ENCODE peak calls at places on chromosome 16, in six cellular contexts. X, H, I, K, Y and N are unnamed samples.

GRCh38 chr16:49472598-49472997 is 99.0 kb downstream of the C16orf78 start:
- DNase-seq in K (no peak), X (no peak), Y (no peak), I (no peak), H (no peak), N (no peak)

GRCh38 chr16:57283214-57283955 is 1.1 kb downstream of the PLLP start:
- DNase-seq in H (no peak), Y (no peak), X (no peak), K (peak; percentile 46), I (no peak), N (no peak)

GRCh38 chr16:3349175-3349574 is 6.5 kb upstream of the OR2C1 start:
- DNase-seq in K (no peak), I (no peak), X (no peak), H (no peak), Y (no peak), N (no peak)

GRCh38 chr16:4780235-4780634 is 7.9 kb downstream of the SEPTIN12 start:
- DNase-seq in H (no peak), I (peak; percentile 33), K (no peak), X (no peak), Y (no peak), N (peak; percentile 41)

GRCh38 chr16:592518-593306 is 2.8 kb downstream of the RAB40C start:
- DNase-seq in X (no peak), Y (peak; percentile 81), H (no peak), I (no peak), K (no peak), N (peak; percentile 52)

GRCh38 chr16:88303405-88303804 is 79.4 kb upstream of the ZNF469 start:
- DNase-seq in X (no peak), K (peak; percentile 51), I (no peak), H (no peak), Y (no peak), N (no peak)

GRCh38 chr16:67528222-67528869 is at the start of gene RIPOR1:
- DNase-seq in K (peak; percentile 87), Y (peak; percentile 53), H (no peak), I (peak; percentile 53), X (no peak), N (peak; percentile 40)

GRCh38 chr16:72179592-72179991 is 7.6 kb upstream of the PMFBP1 start:
- DNase-seq in I (no peak), K (no peak), H (no peak), Y (no peak), X (no peak), N (no peak)

GRCh38 chr16:87337247-87337646 is 20.1 kb upstream of the C16orf95 start:
- DNase-seq in I (no peak), Y (no peak), X (no peak), H (no peak), K (peak; percentile 47), N (no peak)

GRCh38 chr16:22878955-22879354 is 65.0 kb downstream of the HS3ST2 start:
- DNase-seq in H (no peak), K (no peak), X (no peak), I (no peak), Y (no peak), N (no peak)

GRCh38 chr16:89423709-89424260 is 66.6 kb downstream of the ANKRD11 start:
- DNase-seq in X (no peak), I (no peak), K (peak; percentile 7), Y (no peak), H (no peak), N (no peak)

GRCh38 chr16:56340864-56341365 is 84.4 kb downstream of the AMFR start:
- DNase-seq in H (no peak), I (no peak), Y (no peak), X (no peak), K (no peak), N (no peak)

GRCh38 chr16:79257958-79258490 is 342.5 kb downstream of the MAF start:
- DNase-seq in H (no peak), K (no peak), I (no peak), Y (no peak), X (no peak), N (no peak)

GRCh38 chr16:75250809-75251279 is 580 bp downstream of the BCAR1 start:
- DNase-seq in Y (no peak), K (peak; percentile 72), H (no peak), I (peak; percentile 48), X (no peak), N (peak; percentile 70)

GRCh38 chr16:85205747-85206471 is 93.6 kb upstream of the CIBAR2 start:
- DNase-seq in Y (no peak), H (no peak), K (no peak), X (no peak), I (peak; percentile 40), N (peak; percentile 20)

GRCh38 chr16:4586297-4586696 is 28.4 kb downstream of the UBALD1 start:
- DNase-seq in Y (no peak), I (no peak), X (no peak), K (no peak), H (no peak), N (no peak)

GRCh38 chr16:25109643-25110042 is 1.9 kb upstream of the LCMT1 start:
- DNase-seq in H (peak; percentile 97), K (no peak), I (peak; percentile 97), X (no peak), Y (no peak), N (peak; percentile 97)

GRCh38 chr16:4142268-4142667 is 26.0 kb upstream of the ADCY9 start:
- DNase-seq in H (no peak), X (peak; percentile 39), I (no peak), K (no peak), Y (no peak), N (no peak)

GRCh38 chr16:10181196-10182162 is 749 bp downstream of the GRIN2A start:
- DNase-seq in X (peak; percentile 78), I (peak; percentile 77), H (no peak), Y (no peak), K (peak; percentile 76), N (peak; percentile 61)

GRCh38 chr16:49483651-49484451 is 110.2 kb downstream of the C16orf78 start:
- DNase-seq in K (no peak), Y (no peak), H (no peak), I (no peak), X (no peak), N (no peak)

GRCh38 chr16:27892879-27893278 is 170.6 kb downstream of the GSG1L start:
- DNase-seq in H (no peak), K (no peak), X (no peak), Y (no peak), I (no peak), N (no peak)

GRCh38 chr16:23374721-23375120 is 72.6 kb downstream of the SCNN1B start:
- DNase-seq in X (no peak), I (no peak), K (no peak), Y (no peak), H (no peak), N (peak; percentile 95)

GRCh38 chr16:3317315-3317999 is 12.2 kb downstream of the ZNF75A start:
- DNase-seq in K (no peak), I (no peak), X (no peak), H (no peak), Y (no peak), N (peak; percentile 4)